ENCODE peak calls at places on chromosomes 1 and 21, in five cellular contexts. N, L, U, Z and B are unnamed samples.

GRCh38 chr1:202117898-202118371 is 4.8 kb upstream of the GPR37L1 start:
- DNase-seq in U (no peak), L (no peak), N (no peak), Z (no peak), B (peak; percentile 42)

GRCh38 chr1:238223067-238223640 is 332.4 kb upstream of the ZP4 start:
- DNase-seq in U (no peak), L (no peak), N (no peak), Z (no peak), B (no peak)

GRCh38 chr1:157132602-157133167 is 5.5 kb downstream of the ETV3 start:
- DNase-seq in U (no peak), L (no peak), Z (no peak), N (no peak), B (no peak)

GRCh38 chr1:87730274-87731222 is 401.9 kb downstream of the LMO4 start:
- DNase-seq in L (no peak), N (no peak), U (no peak), Z (no peak), B (no peak)

GRCh38 chr1:100710881-100711660 is 8.5 kb upstream of the VCAM1 start:
- DNase-seq in Z (no peak), N (no peak), L (no peak), U (no peak), B (no peak)

GRCh38 chr1:201945157-201945556 is 1.2 kb downstream of the LMOD1 start:
- DNase-seq in U (no peak), N (no peak), Z (no peak), L (no peak), B (no peak)

GRCh38 chr1:234322097-234322496 is 51.2 kb upstream of the COA6 start:
- DNase-seq in N (no peak), L (no peak), U (no peak), Z (no peak), B (no peak)

GRCh38 chr1:52352690-52353089 is 13.3 kb downstream of the CC2D1B start:
- DNase-seq in Z (no peak), U (no peak), N (no peak), L (no peak), B (no peak)

GRCh38 chr1:16162163-16162822 is 6.4 kb upstream of the EPHA2 start:
- DNase-seq in L (no peak), U (no peak), N (no peak), Z (no peak), B (peak; percentile 73)

GRCh38 chr1:234230414-234230862 is 142.8 kb upstream of the COA6 start:
- DNase-seq in Z (no peak), N (no peak), L (no peak), U (no peak), B (no peak)

GRCh38 chr1:161486806-161487482 is 18.3 kb upstream of the FCGR2A start:
- DNase-seq in Z (no peak), L (peak; percentile 64), U (peak; percentile 48), N (no peak), B (peak; percentile 19)

GRCh38 chr1:206593351-206593925 is 18.8 kb downstream of the EIF2D start:
- DNase-seq in U (no peak), L (no peak), N (no peak), Z (no peak), B (no peak)

GRCh38 chr1:10541286-10541685 is 66.5 kb downstream of the PEX14 start:
- DNase-seq in Z (no peak), U (no peak), N (no peak), L (no peak), B (no peak)

GRCh38 chr1:55997550-55997949 is 581.8 kb downstream of the PLPP3 start:
- DNase-seq in Z (no peak), U (no peak), L (no peak), N (no peak), B (no peak)

GRCh38 chr1:62841587-62842169 is 57.7 kb downstream of the ATG4C start:
- DNase-seq in L (peak; percentile 49), U (peak; percentile 28), Z (no peak), N (no peak), B (no peak)

GRCh38 chr21:42499430-42500106 is 3.5 kb upstream of the RSPH1 start:
- DNase-seq in Z (no peak), N (no peak), U (no peak), L (no peak), B (no peak)

GRCh38 chr1:236608930-236609726 is 4.8 kb upstream of the HEATR1 start:
- DNase-seq in U (peak; percentile 74), Z (no peak), L (peak; percentile 48), N (peak; percentile 67), B (peak; percentile 40)

GRCh38 chr1:53126495-53126894 is 15.9 kb downstream of the SLC1A7 start:
- DNase-seq in L (no peak), U (no peak), N (peak; percentile 36), Z (no peak), B (no peak)

GRCh38 chr21:41322496-41323382 is 6.1 kb downstream of the FAM3B start:
- DNase-seq in Z (no peak), U (no peak), L (no peak), N (no peak), B (no peak)

GRCh38 chr1:82483146-82483545 is 682.4 kb downstream of the ADGRL2 start:
- DNase-seq in Z (no peak), N (no peak), L (no peak), U (no peak), B (no peak)

GRCh38 chr1:5944069-5944847 is 48.0 kb downstream of the NPHP4 start:
- DNase-seq in Z (no peak), L (no peak), N (no peak), U (no peak), B (no peak)

GRCh38 chr1:161390559-161390858 is 22.8 kb upstream of the CFAP126 start:
- DNase-seq in Z (no peak), N (no peak), U (no peak), L (no peak), B (no peak)

GRCh38 chr1:228647523-228648444 is 87.5 kb upstream of the RHOU start:
- DNase-seq in N (peak; percentile 68), L (peak; percentile 78), U (peak; percentile 54), Z (no peak), B (peak; percentile 44)

DNA sequence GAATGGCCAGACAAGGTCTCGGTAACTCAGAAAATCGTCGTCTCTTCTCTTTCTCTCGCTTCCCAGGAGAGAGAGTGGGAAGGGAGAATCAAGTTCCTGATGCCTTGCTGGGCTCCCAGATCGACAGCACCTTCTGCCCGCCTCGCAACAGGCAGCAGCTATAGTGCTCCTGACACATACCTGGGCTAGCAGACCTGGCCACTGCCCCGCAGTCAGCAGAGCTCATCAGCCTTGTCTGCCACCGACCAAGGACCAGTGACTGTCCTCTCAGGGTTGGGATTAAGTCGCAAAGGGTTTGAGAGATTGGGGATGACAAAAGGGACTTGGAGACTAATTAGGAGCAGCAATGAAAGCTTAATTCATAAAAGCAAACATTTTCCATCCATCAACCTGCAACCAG is 4.1 kb downstream of the RUNX3 start:
- DNase-seq in Z (no peak), U (no peak), N (no peak), L (no peak), B (no peak)
- H3K27me3 ChIP-seq in Z (peaks cover 6% of the 10 kb centered on the region), U (peaks cover 37% of the 10 kb centered on the region), N (peaks cover 74% of the 10 kb centered on the region), L (no peaks in the 10 kb centered on the region), B (peaks cover 88% of the 10 kb centered on the region)

DNA sequence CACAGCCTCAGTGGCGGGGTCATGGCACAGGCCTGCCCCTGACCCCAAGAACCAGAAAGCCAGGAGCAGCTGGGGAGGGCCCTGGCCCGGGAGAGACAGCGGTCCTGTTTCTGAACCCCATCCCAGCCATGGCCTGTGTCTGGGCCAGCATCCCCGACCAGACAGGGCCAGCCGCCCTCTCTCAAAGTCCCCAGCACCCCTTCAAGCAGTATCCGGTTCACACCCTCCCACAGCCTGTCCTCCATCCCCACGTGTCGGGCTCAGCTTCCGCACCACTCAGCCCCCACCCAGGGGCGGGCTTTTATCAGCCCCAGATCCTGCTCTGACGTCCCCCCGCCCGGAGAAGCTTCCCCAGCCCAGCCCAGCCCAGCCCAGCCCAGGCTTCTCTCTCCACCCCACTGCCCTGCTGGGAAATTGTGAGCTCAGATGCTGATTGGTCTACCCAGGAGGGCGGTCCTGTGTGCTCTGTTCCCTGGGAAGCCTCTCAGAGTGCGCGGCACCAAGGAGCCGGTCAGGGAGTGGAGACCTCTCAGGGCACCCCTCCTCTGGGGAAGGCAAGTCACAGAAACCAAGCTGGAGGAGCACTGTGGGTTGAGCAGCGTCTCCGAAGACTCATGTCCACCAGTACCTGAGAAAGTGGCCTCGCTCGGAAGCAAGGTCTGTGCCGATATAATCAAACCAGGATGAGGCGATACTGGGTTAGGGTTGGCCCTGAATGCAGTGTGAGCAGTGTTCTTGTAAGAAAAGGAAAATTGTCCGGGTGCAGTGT is 4.7 kb upstream of the FAAP20 start:
- DNase-seq in U (peak; percentile 91), L (peak; percentile 74), N (peak; percentile 98), Z (peak; percentile 84), B (peak; percentile 92)
- TF ChIP-seq POLR2A in U (peak; percentile 74), L (peak; percentile 74), N (peak; percentile 85), Z (peak; percentile 59), B (peak; percentile 86)

GRCh38 chr21:44886113-44887075 is 12.9 kb upstream of the PTTG1IP start:
- DNase-seq in N (no peak), L (no peak), U (no peak), Z (no peak), B (no peak)
- H3K27ac ChIP-seq in N (no peak overlapping the region), L (no peak overlapping the region), U (no peak overlapping the region), Z (no peak overlapping the region), B (no peak overlapping the region)

GRCh38 chr1:20168547-20169491 is 17.1 kb upstream of the UBXN10 start:
- DNase-seq in L (no peak), U (no peak), Z (no peak), N (no peak), B (no peak)

GRCh38 chr1:20165522-20165951 is 20.4 kb upstream of the UBXN10 start:
- DNase-seq in Z (no peak), N (no peak), L (peak; percentile 16), U (no peak), B (no peak)

GRCh38 chr1:20167126-20167525 is 18.8 kb upstream of the UBXN10 start:
- DNase-seq in N (no peak), Z (no peak), U (no peak), L (no peak), B (no peak)

GRCh38 chr1:20164694-20165202 is 21.1 kb upstream of the UBXN10 start:
- DNase-seq in Z (no peak), L (no peak), N (peak; percentile 74), U (peak; percentile 58), B (no peak)

GRCh38 chr1:20166047-20166446 is 19.8 kb upstream of the UBXN10 start:
- DNase-seq in L (no peak), Z (no peak), N (peak; percentile 88), U (no peak), B (no peak)
- H3K27me3 ChIP-seq in L (no peaks in the 10 kb centered on the region), Z (no peaks in the 10 kb centered on the region), N (no peaks in the 10 kb centered on the region), U (no peaks in the 10 kb centered on the region), B (no peaks in the 10 kb centered on the region)

GRCh38 chr1:219273088-219273686 is 99.5 kb downstream of the LYPLAL1 start:
- DNase-seq in Z (no peak), L (no peak), U (no peak), N (no peak), B (no peak)
- TF ChIP-seq POLR2A in Z (no peak), L (no peak), U (no peak), N (no peak), B (no peak)

GRCh38 chr1:93619507-93620168 is 62.0 kb downstream of the BCAR3 start:
- DNase-seq in L (no peak), U (no peak), N (no peak), Z (no peak), B (no peak)
- H3K27ac ChIP-seq in L (no peak overlapping the region), U (no peak overlapping the region), N (no peak overlapping the region), Z (no peak overlapping the region), B (peak overlapping the region; percentile 91)

GRCh38 chr1:90724926-90725325 is 7.8 kb upstream of the BARHL2 start:
- DNase-seq in N (no peak), L (no peak), Z (no peak), U (no peak), B (no peak)
- H3K27me3 ChIP-seq in N (peaks cover 100% of the 10 kb centered on the region), L (peaks cover 5% of the 10 kb centered on the region), Z (peaks cover 6% of the 10 kb centered on the region), U (peaks cover 84% of the 10 kb centered on the region), B (peaks cover 100% of the 10 kb centered on the region)